ENCODE peak calls at places on chromosome 7, in five cellular contexts. M is ovary, R is heart left ventricle, X is sigmoid colon, K is H1. S is an unnamed sample.

GRCh38 chr7:139572071-139572470 is 48.6 kb downstream of the CLEC2L start:
- DNase-seq in M (no peak), K (no peak), X (no peak), R (no peak), S (no peak)

GRCh38 chr7:157501576-157501975 is 164.8 kb downstream of the DNAJB6 start:
- DNase-seq in M (peak), R (no peak), K (no peak), X (peak), S (no peak)

GRCh38 chr7:99876933-99877332 is at the start of gene OR2AE1:
- DNase-seq in K (no peak), X (no peak), M (no peak), R (no peak), S (no peak)

GRCh38 chr7:113092762-113093161 is 6.1 kb upstream of the GPR85 start:
- DNase-seq in R (no peak), M (no peak), X (no peak), K (no peak), S (no peak)

GRCh38 chr7:98785929-98786571 is 83.8 kb downstream of the TMEM130 start:
- DNase-seq in X (no peak), K (no peak), M (no peak), R (no peak), S (no peak)

GRCh38 chr7:31002256-31002655 is 38.5 kb downstream of the GHRHR start:
- DNase-seq in K (no peak), M (no peak), X (no peak), R (no peak), S (no peak)

GRCh38 chr7:2488272-2488645 is 12.1 kb upstream of the GRIFIN start:
- DNase-seq in M (peak), X (no peak), R (no peak), K (no peak), S (no peak)

GRCh38 chr7:100806276-100806675 is 21.0 kb downstream of the EPHB4 start:
- DNase-seq in M (no peak), K (no peak), X (no peak), R (no peak), S (no peak)

GRCh38 chr7:108094375-108094774 is 35.8 kb downstream of the LAMB4 start:
- DNase-seq in M (no peak), X (no peak), K (no peak), R (no peak), S (no peak)

GRCh38 chr7:1156782-1157535 is 3.0 kb downstream of the ZFAND2A start:
- DNase-seq in R (peak), X (no peak), M (no peak), K (no peak), S (no peak)

GRCh38 chr7:134589491-134589941 is 40.6 kb downstream of the AKR1B15 start:
- DNase-seq in K (no peak), X (no peak), M (no peak), R (no peak), S (no peak)

GRCh38 chr7:157497367-157497743 is 160.6 kb downstream of the DNAJB6 start:
- DNase-seq in X (no peak), R (no peak), M (no peak), K (no peak), S (no peak)

GRCh38 chr7:100175296-100175935 is 1.8 kb downstream of the GPC2 start:
- DNase-seq in M (no peak), X (no peak), R (no peak), K (no peak), S (no peak)

GRCh38 chr7:102294589-102294988 is 7.9 kb downstream of the SH2B2 start:
- DNase-seq in R (no peak), K (no peak), X (no peak), M (no peak), S (no peak)

GRCh38 chr7:17132726-17133125 is 165.7 kb upstream of the AHR start:
- DNase-seq in R (no peak), K (no peak), X (no peak), M (no peak), S (no peak)

GRCh38 chr7:48096273-48096672 is 7.2 kb downstream of the UPP1 start:
- DNase-seq in R (no peak), M (no peak), X (no peak), K (no peak), S (no peak)

GRCh38 chr7:138129551-138130165 is 53.4 kb downstream of the AKR1D1 start:
- DNase-seq in K (no peak), R (no peak), X (no peak), M (no peak), S (no peak)
- H3K27ac ChIP-seq in K (no peak), R (no peak), X (no peak), M (no peak), S (no peak)

GRCh38 chr7:66258409-66258808 is 53.3 kb downstream of the TPST1 start:
- DNase-seq in M (no peak), K (no peak), X (no peak), R (no peak), S (no peak)
- H3K27ac ChIP-seq in M (no peak), K (no peak), X (peak), R (no peak), S (peak)

DNA sequence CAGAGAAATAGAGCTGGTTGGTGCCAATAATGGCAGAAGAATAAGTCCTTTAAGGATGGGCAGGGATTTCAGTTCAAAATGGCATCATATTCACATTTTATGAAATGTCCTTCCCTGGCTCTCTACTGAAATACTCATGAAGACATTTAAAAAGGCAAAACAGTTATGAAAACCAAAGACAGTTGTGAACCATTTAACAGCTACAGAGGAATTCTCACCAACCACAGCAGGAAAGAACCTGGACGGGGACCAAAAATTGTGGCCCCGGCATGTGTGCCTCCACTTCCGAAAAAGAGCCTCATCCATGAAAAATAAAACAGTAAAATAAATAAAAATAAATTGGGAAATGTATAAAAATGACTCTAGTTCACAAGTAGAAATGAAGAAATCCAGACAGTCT is 539.5 kb downstream of the SUGCT start:
- DNase-seq in K (no peak), R (no peak), X (no peak), M (no peak), S (no peak)
- H3K27ac ChIP-seq in K (no peak), R (no peak), X (no peak), M (no peak), S (no peak)

DNA sequence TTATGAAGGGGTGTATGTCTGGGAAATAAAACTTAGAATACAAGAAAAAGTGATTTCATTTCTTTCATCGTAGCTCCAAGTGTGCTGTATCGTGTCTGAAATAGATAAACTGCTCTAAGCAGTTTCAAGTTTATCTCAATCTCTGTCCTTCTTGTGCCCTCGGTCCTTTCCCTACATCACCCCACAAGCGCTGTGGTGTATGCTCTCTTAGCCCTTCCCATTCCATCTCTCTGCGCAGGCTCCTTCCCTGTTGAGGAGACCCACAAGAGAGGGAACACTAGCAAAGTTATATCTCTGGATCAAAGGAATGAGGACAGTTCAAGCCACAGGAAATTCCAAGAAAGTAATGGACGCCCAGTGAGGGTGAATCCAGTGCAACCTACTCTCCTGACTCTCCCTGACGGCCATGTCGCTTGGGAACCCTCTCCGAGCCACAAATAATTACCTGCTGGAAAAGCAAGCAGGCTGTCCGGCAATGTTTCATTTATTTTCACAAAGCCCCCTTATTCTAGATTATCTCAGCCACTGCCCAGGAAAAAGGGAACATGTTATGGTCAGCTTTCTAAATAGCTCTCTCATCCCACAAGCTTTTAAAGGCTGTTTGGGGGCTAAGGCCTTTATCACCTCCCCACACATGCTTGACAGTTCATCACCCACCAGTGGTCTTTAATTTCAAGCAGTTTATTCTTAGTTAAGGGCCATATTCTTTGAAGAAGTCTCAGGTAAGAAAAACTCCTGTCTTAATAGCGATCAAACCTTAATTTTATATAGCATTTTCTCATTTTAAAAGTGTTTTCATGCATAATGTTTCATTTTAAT is 34.8 kb downstream of the LRRC4 start:
- DNase-seq in X (no peak), M (no peak), K (no peak), R (no peak), S (no peak)
- H3K27ac ChIP-seq in X (peak), M (no peak), K (no peak), R (peak), S (no peak)

GRCh38 chr7:5479941-5480517 is 56.4 kb upstream of the TNRC18 start:
- DNase-seq in R (no peak), M (no peak), X (no peak), K (no peak), S (no peak)
- H3K27ac ChIP-seq in R (no peak), M (no peak), X (peak), K (no peak), S (no peak)

GRCh38 chr7:26860361-26860760 is 4.0 kb downstream of the SKAP2 start:
- DNase-seq in R (no peak), K (no peak), M (no peak), X (no peak), S (no peak)
- H3K27ac ChIP-seq in R (no peak), K (no peak), M (no peak), X (no peak), S (peak)

GRCh38 chr7:4149645-4150044 is 532.5 kb upstream of the FOXK1 start:
- DNase-seq in M (no peak), X (no peak), K (no peak), R (no peak), S (no peak)

GRCh38 chr7:4150731-4151130 is 531.4 kb upstream of the FOXK1 start:
- DNase-seq in R (no peak), X (no peak), K (no peak), M (no peak), S (no peak)

GRCh38 chr7:4149236-4149635 is 532.9 kb upstream of the FOXK1 start:
- DNase-seq in K (no peak), R (no peak), M (no peak), X (no peak), S (no peak)

GRCh38 chr7:4151524-4151923 is 530.6 kb upstream of the FOXK1 start:
- DNase-seq in M (no peak), X (no peak), K (no peak), R (no peak), S (no peak)

GRCh38 chr7:4151926-4152549 is 530.1 kb upstream of the FOXK1 start:
- DNase-seq in K (no peak), R (no peak), M (no peak), X (peak), S (no peak)
- H3K27ac ChIP-seq in K (no peak), R (no peak), M (no peak), X (peak), S (no peak)

DNA sequence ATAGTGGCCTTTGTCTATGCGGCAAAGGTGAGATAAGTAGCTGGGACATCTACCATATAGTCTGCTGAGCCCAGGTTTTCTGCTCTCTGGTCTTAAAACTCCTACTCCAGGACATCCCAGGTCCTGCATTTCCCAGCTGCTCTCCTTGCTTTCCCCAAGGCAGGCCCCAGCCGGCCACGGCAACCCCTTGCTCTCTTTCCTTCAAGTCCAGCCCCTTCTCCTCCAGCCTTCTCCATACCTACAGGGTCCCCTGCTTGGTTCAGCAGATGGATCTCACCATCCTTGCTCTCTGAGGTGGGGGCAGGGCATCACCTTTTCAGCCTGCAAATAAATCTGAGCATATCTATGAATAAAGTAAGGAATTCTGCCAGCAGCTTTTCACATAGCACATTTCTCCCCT is 8.7 kb downstream of the GIMAP5 start:
- DNase-seq in M (no peak), X (no peak), R (no peak), K (no peak), S (no peak)
- H3K27ac ChIP-seq in M (no peak), X (no peak), R (no peak), K (no peak), S (no peak)